ENCODE peak calls at places on chromosomes 1 and 21, in four cellular contexts. G is GF-D8; V is NCI-H510A; X is stimulated activated CD4-positive, alpha-beta T cell treated with anti-CD3 and anti-CD28 coated beads, Interleukin-2, amount 100 ng/mL, for 48 hours. E is an unnamed sample.

GRCh38 chr1:243595527-243596206 is 254.4 kb downstream of the AKT3 start:
- DNase-seq in G (no peak), V (no peak), X (no peak), E (no peak)

GRCh38 chr1:58818075-58818474 is 34.2 kb upstream of the JUN start:
- DNase-seq in G (no peak), V (no peak), X (no peak), E (no peak)

GRCh38 chr21:42424848-42425602 is 21.3 kb downstream of the UBASH3A start:
- DNase-seq in G (peak), V (no peak), X (no peak), E (no peak)

GRCh38 chr1:109193653-109194590 is 19.8 kb upstream of the SARS1 start:
- DNase-seq in G (no peak), V (peak), X (peak), E (peak)

GRCh38 chr1:113849072-113849471 is 22.4 kb downstream of the PTPN22 start:
- DNase-seq in G (no peak), V (no peak), X (no peak), E (no peak)

GRCh38 chr1:167631987-167632680 is 2.1 kb downstream of the RCSD1 start:
- DNase-seq in G (peak), V (no peak), X (no peak), E (no peak)

GRCh38 chr1:180057883-180058396 is 96.7 kb upstream of the QSOX1 start:
- DNase-seq in G (no peak), V (no peak), X (no peak), E (no peak)

GRCh38 chr1:178052650-178053461 is 41.0 kb upstream of the RASAL2 start:
- DNase-seq in G (no peak), V (no peak), X (no peak), E (peak)

GRCh38 chr1:156748670-156749428 is 2.6 kb downstream of the HDGF start:
- DNase-seq in G (peak), V (no peak), X (no peak), E (no peak)

GRCh38 chr1:13523780-13524477 is 10.1 kb upstream of the LRRC38 start:
- DNase-seq in G (no peak), V (no peak), X (no peak), E (no peak)

GRCh38 chr1:16092097-16092922 is 18.9 kb upstream of the FAM131C start:
- DNase-seq in G (no peak), V (no peak), X (no peak), E (no peak)

GRCh38 chr1:207831517-207832327 is 79.2 kb downstream of the CD34 start:
- DNase-seq in G (no peak), V (no peak), X (no peak), E (no peak)

GRCh38 chr1:209190591-209191241 is 392.8 kb upstream of the CAMK1G start:
- DNase-seq in G (no peak), V (no peak), X (no peak), E (peak)

GRCh38 chr1:66760506-66760905 is 8.2 kb downstream of the DYNLT5 start:
- DNase-seq in G (no peak), V (no peak), X (no peak), E (no peak)

GRCh38 chr1:100989306-100990077 is 36.1 kb downstream of the DPH5 start:
- DNase-seq in G (no peak), V (no peak), X (no peak), E (no peak)

GRCh38 chr1:176157995-176158394 is 49.1 kb downstream of the COP1 start:
- DNase-seq in G (no peak), V (no peak), X (no peak), E (no peak)

GRCh38 chr1:218374972-218375371 is 29.8 kb downstream of the TGFB2 start:
- DNase-seq in G (no peak), V (no peak), X (no peak), E (no peak)

GRCh38 chr1:198449281-198449680 is 91.2 kb downstream of the ATP6V1G3 start:
- DNase-seq in G (no peak), V (no peak), X (no peak), E (no peak)

GRCh38 chr1:204398197-204399125 is 13.2 kb downstream of the PPP1R15B start:
- DNase-seq in G (peak), V (peak), X (no peak), E (peak)

GRCh38 chr1:87007323-87007722 is 92.9 kb downstream of the HS2ST1 start:
- DNase-seq in G (no peak), V (no peak), X (no peak), E (no peak)

GRCh38 chr1:210541680-210542358 is 213.1 kb downstream of the HHAT start:
- DNase-seq in G (no peak), V (no peak), X (no peak), E (no peak)

GRCh38 chr1:228367798-228368791 is 38.5 kb downstream of the TRIM11 start:
- DNase-seq in G (no peak), V (peak), X (no peak), E (no peak)

GRCh38 chr1:22488319-22488718 is 36.7 kb downstream of the ZBTB40 start:
- DNase-seq in G (no peak), V (no peak), X (no peak), E (no peak)

GRCh38 chr1:91712981-91713841 is 172.7 kb downstream of the TGFBR3 start:
- DNase-seq in G (peak), V (no peak), X (peak), E (no peak)

GRCh38 chr1:220198186-220199005 is 73.9 kb downstream of the RAB3GAP2 start:
- DNase-seq in G (no peak), V (no peak), X (no peak), E (no peak)

GRCh38 chr1:29122662-29122986 is 1.1 kb downstream of the TMEM200B start:
- DNase-seq in G (no peak), V (no peak), X (no peak), E (no peak)

GRCh38 chr1:183893561-183894289 is 88.8 kb downstream of the RGL1 start:
- DNase-seq in G (no peak), V (no peak), X (no peak), E (no peak)

GRCh38 chr1:209850342-209850979 is 22.7 kb downstream of the UTP25 start:
- DNase-seq in G (no peak), V (peak), X (peak), E (no peak)